ENCODE peak calls at places on chromosomes 1 and 21, in five cellular contexts. One of them, this sample, is unnamed.
A peak's percentile ranks its signal among the peaks of the same experiment; 100 is the strongest.

GRCh38 chr1:226542623-226543103 is 5.9 kb upstream of the STUM start:
- DNase-seq in mesendoderm: no peak
- DNase-seq in pancreas: peak; percentile 60
- DNase-seq in aorta: no peak
- DNase-seq in prostate gland: no peak
- DNase-seq in this sample: no peak

GRCh38 chr1:220655961-220656720 is 34.0 kb upstream of the C1orf115 start:
- DNase-seq in aorta: no peak
- DNase-seq in prostate gland: no peak
- DNase-seq in mesendoderm: no peak
- DNase-seq in pancreas: no peak
- DNase-seq in this sample: no peak

GRCh38 chr1:109636201-109636952 is 16.7 kb downstream of the AMPD2 start:
- DNase-seq in prostate gland: no peak
- DNase-seq in aorta: no peak
- DNase-seq in pancreas: no peak
- DNase-seq in mesendoderm: peak; percentile 66
- DNase-seq in this sample: peak; percentile 36

GRCh38 chr1:55018395-55018794 is 19.7 kb downstream of the BSND start:
- DNase-seq in prostate gland: no peak
- DNase-seq in pancreas: no peak
- DNase-seq in mesendoderm: no peak
- DNase-seq in aorta: peak; percentile 16
- DNase-seq in this sample: no peak

GRCh38 chr21:26115346-26115745 is 55.2 kb downstream of the APP start:
- DNase-seq in mesendoderm: no peak
- DNase-seq in aorta: no peak
- DNase-seq in pancreas: no peak
- DNase-seq in prostate gland: no peak
- DNase-seq in this sample: no peak

GRCh38 chr21:18244721-18245486 is at the start of gene CHODL:
- DNase-seq in mesendoderm: peak; percentile 8
- DNase-seq in pancreas: no peak
- DNase-seq in aorta: peak; percentile 71
- DNase-seq in prostate gland: no peak
- DNase-seq in this sample: no peak

GRCh38 chr1:55623339-55623738 is 408.2 kb upstream of the USP24 start:
- DNase-seq in pancreas: peak; percentile 81
- DNase-seq in aorta: peak; percentile 76
- DNase-seq in prostate gland: no peak
- DNase-seq in mesendoderm: peak; percentile 41
- DNase-seq in this sample: no peak

GRCh38 chr1:192477630-192478029 is 97.9 kb upstream of the RGS1 start:
- DNase-seq in prostate gland: no peak
- DNase-seq in pancreas: no peak
- DNase-seq in aorta: no peak
- DNase-seq in mesendoderm: peak; percentile 24
- DNase-seq in this sample: no peak

GRCh38 chr1:47660622-47661021 is 222.8 kb downstream of the FOXD2 start:
- DNase-seq in aorta: no peak
- DNase-seq in pancreas: no peak
- DNase-seq in mesendoderm: no peak
- DNase-seq in prostate gland: no peak
- DNase-seq in this sample: no peak

GRCh38 chr1:199612976-199613774 is 414.3 kb upstream of the NR5A2 start:
- DNase-seq in prostate gland: no peak
- DNase-seq in pancreas: no peak
- DNase-seq in aorta: no peak
- DNase-seq in mesendoderm: no peak
- DNase-seq in this sample: peak; percentile 44

GRCh38 chr21:26833460-26833939 is 11.7 kb downstream of the ADAMTS1 start:
- DNase-seq in prostate gland: no peak
- DNase-seq in aorta: peak; percentile 78
- DNase-seq in pancreas: no peak
- DNase-seq in mesendoderm: no peak
- DNase-seq in this sample: no peak

GRCh38 chr1:4395676-4396075 is 258.7 kb upstream of the AJAP1 start:
- DNase-seq in prostate gland: no peak
- DNase-seq in pancreas: no peak
- DNase-seq in aorta: no peak
- DNase-seq in mesendoderm: no peak
- DNase-seq in this sample: no peak

GRCh38 chr1:26302733-26303405 is 3.6 kb downstream of the UBXN11 start:
- DNase-seq in prostate gland: no peak
- DNase-seq in mesendoderm: peak; percentile 82
- DNase-seq in aorta: no peak
- DNase-seq in pancreas: no peak
- DNase-seq in this sample: no peak

DNA sequence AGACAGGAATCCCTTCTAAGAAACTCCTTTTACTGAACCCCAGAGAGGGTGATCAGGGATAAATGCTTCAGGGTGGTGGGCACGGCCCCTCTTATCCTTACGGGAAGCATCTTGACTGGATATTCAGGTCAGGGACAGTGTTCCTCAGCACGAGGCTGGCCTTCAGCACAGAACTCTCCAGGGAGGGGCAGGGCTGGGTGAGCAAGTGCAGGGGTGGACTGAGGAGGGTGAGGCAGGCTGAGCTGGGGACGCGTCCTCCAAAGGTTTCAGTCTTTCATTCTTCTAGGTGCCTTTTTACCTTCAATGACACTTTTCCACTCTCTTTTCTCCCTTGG is 52.3 kb downstream of the RASSF5 start:
- DNase-seq in pancreas: no peak
- DNase-seq in mesendoderm: no peak
- DNase-seq in prostate gland: no peak
- DNase-seq in aorta: no peak
- DNase-seq in this sample: no peak
- H3K4me3 ChIP-seq in pancreas: no peak overlapping the region
- H3K4me3 ChIP-seq in mesendoderm: no peak overlapping the region
- H3K4me3 ChIP-seq in prostate gland: no peak overlapping the region
- H3K4me3 ChIP-seq in aorta: no peak overlapping the region
- H3K4me3 ChIP-seq in this sample: no peak overlapping the region

GRCh38 chr21:46636181-46636512 is 673 bp downstream of the PRMT2 start:
- DNase-seq in mesendoderm: no peak
- DNase-seq in prostate gland: no peak
- DNase-seq in aorta: no peak
- DNase-seq in pancreas: no peak
- DNase-seq in this sample: no peak

GRCh38 chr21:46634966-46635323 is 529 bp upstream of the PRMT2 start:
- DNase-seq in pancreas: no peak
- DNase-seq in prostate gland: peak; percentile 54
- DNase-seq in mesendoderm: peak; percentile 87
- DNase-seq in aorta: no peak
- DNase-seq in this sample: peak; percentile 83

GRCh38 chr21:46635324-46636180 is at the start of gene PRMT2:
- DNase-seq in pancreas: peak; percentile 97
- DNase-seq in prostate gland: peak; percentile 95
- DNase-seq in mesendoderm: peak; percentile 97
- DNase-seq in aorta: peak; percentile 100
- DNase-seq in this sample: peak; percentile 97

GRCh38 chr21:46637952-46638746 is 2.7 kb downstream of the PRMT2 start:
- DNase-seq in pancreas: no peak
- DNase-seq in aorta: no peak
- DNase-seq in prostate gland: no peak
- DNase-seq in mesendoderm: no peak
- DNase-seq in this sample: no peak

DNA sequence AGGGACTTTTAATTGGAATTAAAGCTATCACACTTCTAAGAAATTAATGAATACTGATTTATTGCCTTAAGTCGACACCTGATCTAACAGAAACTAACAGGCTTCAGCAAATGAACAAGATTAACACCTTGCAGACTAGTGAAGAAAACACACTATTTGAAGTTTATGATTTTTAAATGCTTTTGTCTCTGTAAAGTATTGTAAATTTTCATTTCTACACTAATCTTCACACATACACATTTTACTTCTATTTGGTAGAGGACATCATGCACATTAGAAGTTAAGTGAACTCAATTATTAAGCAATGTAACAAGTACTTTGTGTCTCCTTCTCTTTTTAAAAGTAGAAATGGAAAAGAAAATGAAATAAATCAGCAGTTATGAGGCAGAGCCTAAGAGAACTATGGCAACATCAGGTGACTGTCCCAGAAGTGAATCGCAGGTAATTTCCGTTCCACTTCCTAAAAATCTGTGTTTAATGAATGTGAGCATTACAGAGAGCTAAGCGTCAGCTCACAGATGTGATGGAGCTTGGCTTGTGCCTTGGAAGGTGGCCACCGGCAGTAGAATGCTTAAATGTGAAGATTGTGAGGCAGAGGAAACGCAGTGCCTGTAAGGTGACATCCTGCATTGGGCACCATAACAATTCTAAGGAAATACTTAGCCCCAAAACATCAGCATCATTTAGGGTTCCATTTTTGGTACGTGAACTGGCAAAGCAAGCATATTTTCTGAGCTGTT is 1.2 kb downstream of the PRMT2 start:
- DNase-seq in prostate gland: no peak
- DNase-seq in pancreas: no peak
- DNase-seq in aorta: no peak
- DNase-seq in mesendoderm: no peak
- DNase-seq in this sample: no peak
- H3K27ac ChIP-seq in prostate gland: no peak overlapping the region
- H3K27ac ChIP-seq in pancreas: no peak overlapping the region
- H3K27ac ChIP-seq in aorta: no peak overlapping the region
- H3K27ac ChIP-seq in mesendoderm: no peak overlapping the region
- H3K27ac ChIP-seq in this sample: no peak overlapping the region

GRCh38 chr1:39268906-39269305 is 64.4 kb downstream of the MACF1 start:
- DNase-seq in prostate gland: no peak
- DNase-seq in pancreas: no peak
- DNase-seq in aorta: no peak
- DNase-seq in mesendoderm: peak; percentile 93
- DNase-seq in this sample: no peak

GRCh38 chr1:39269349-39269748 is 64.9 kb downstream of the MACF1 start:
- DNase-seq in aorta: no peak
- DNase-seq in prostate gland: no peak
- DNase-seq in mesendoderm: no peak
- DNase-seq in pancreas: no peak
- DNase-seq in this sample: no peak

GRCh38 chr1:39272027-39272790 is 67.7 kb downstream of the MACF1 start:
- DNase-seq in aorta: no peak
- DNase-seq in mesendoderm: peak; percentile 85
- DNase-seq in prostate gland: no peak
- DNase-seq in pancreas: peak; percentile 74
- DNase-seq in this sample: no peak

GRCh38 chr1:39269791-39270342 is 65.4 kb downstream of the MACF1 start:
- DNase-seq in prostate gland: no peak
- DNase-seq in aorta: no peak
- DNase-seq in pancreas: no peak
- DNase-seq in mesendoderm: peak; percentile 76
- DNase-seq in this sample: no peak

DNA sequence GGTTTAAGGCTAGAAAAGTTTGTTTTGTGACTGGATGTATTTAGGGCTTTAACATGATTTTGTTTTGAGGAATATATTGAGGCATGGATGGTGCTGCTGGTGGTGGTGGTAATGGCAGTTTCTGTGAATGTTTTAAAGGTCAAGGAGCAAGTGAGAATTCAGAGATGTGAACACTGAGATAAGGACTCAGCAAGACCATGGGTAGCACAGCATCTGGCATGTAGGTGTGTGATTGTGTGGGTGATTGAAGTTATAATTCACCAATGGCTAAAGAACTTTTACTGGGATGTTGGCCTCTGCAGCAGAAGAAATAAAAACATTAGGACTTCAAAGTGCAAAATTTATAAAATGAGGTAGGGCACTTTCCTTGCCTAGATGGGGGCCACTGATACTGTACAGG is 65.9 kb downstream of the MACF1 start:
- DNase-seq in prostate gland: no peak
- DNase-seq in pancreas: peak; percentile 32
- DNase-seq in mesendoderm: peak; percentile 67
- DNase-seq in aorta: no peak
- DNase-seq in this sample: no peak
- H3K4me3 ChIP-seq in prostate gland: no peak overlapping the region
- H3K4me3 ChIP-seq in pancreas: no peak overlapping the region
- H3K4me3 ChIP-seq in mesendoderm: no peak overlapping the region
- H3K4me3 ChIP-seq in aorta: no peak overlapping the region
- H3K4me3 ChIP-seq in this sample: no peak overlapping the region

DNA sequence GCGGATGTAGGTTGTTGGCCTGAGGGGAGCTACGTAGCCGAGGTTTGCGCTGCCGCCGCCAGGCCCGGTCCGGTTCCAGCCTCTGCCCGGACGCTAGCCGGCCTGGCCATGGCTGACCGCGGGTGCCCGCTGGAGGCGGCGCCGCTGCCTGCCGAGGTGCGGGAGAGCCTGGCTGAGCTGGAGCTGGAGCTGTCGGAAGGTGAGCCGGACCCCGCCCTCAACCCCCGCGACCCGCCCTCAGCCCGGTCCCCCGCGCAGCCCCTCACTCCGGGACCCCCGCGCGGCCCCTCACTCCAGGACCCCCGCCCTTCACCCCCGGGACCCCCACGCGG is 299 bp downstream of the DIP2A start:
- DNase-seq in mesendoderm: no peak
- DNase-seq in pancreas: no peak
- DNase-seq in aorta: no peak
- DNase-seq in prostate gland: no peak
- DNase-seq in this sample: no peak
- H3K27ac ChIP-seq in mesendoderm: no peak overlapping the region
- H3K27ac ChIP-seq in pancreas: peak overlapping the region; percentile 76
- H3K27ac ChIP-seq in aorta: no peak overlapping the region
- H3K27ac ChIP-seq in prostate gland: peak overlapping the region; percentile 86
- H3K27ac ChIP-seq in this sample: peak overlapping the region; percentile 61

GRCh38 chr21:20083925-20084324 is 914.3 kb upstream of the NCAM2 start:
- DNase-seq in pancreas: no peak
- DNase-seq in mesendoderm: no peak
- DNase-seq in prostate gland: no peak
- DNase-seq in aorta: no peak
- DNase-seq in this sample: no peak

GRCh38 chr21:20086508-20086907 is 911.7 kb upstream of the NCAM2 start:
- DNase-seq in pancreas: no peak
- DNase-seq in aorta: no peak
- DNase-seq in prostate gland: no peak
- DNase-seq in mesendoderm: no peak
- DNase-seq in this sample: no peak

GRCh38 chr21:20083336-20083735 is 914.9 kb upstream of the NCAM2 start:
- DNase-seq in mesendoderm: peak; percentile 1
- DNase-seq in pancreas: no peak
- DNase-seq in aorta: no peak
- DNase-seq in prostate gland: no peak
- DNase-seq in this sample: no peak
- H3K4me3 ChIP-seq in mesendoderm: no peak overlapping the region
- H3K4me3 ChIP-seq in pancreas: no peak overlapping the region
- H3K4me3 ChIP-seq in aorta: no peak overlapping the region
- H3K4me3 ChIP-seq in prostate gland: no peak overlapping the region
- H3K4me3 ChIP-seq in this sample: no peak overlapping the region

GRCh38 chr1:98402860-98403259 is 258.7 kb upstream of the SNX7 start:
- DNase-seq in pancreas: no peak
- DNase-seq in prostate gland: no peak
- DNase-seq in aorta: no peak
- DNase-seq in mesendoderm: no peak
- DNase-seq in this sample: no peak
- H3K27ac ChIP-seq in pancreas: no peak overlapping the region
- H3K27ac ChIP-seq in prostate gland: no peak overlapping the region
- H3K27ac ChIP-seq in aorta: no peak overlapping the region
- H3K27ac ChIP-seq in mesendoderm: no peak overlapping the region
- H3K27ac ChIP-seq in this sample: no peak overlapping the region

This sample was measured in SJSA1.